ENCODE peak calls at places on chromosomes 5 and 9, in five cellular contexts. K is heart right ventricle, N is astrocyte of the spinal cord, Y is cardiac fibroblast, A is lower lobe of right lung. Q is an unnamed sample.

GRCh38 chr5:151601376-151601775 is 10.2 kb upstream of the FAT2 start:
- DNase-seq in K (no peak), A (no peak), N (no peak), Y (no peak), Q (no peak)

GRCh38 chr5:11494340-11494739 is 409.9 kb downstream of the CTNND2 start:
- DNase-seq in K (no peak), A (no peak), N (peak; percentile 13), Y (peak; percentile 9), Q (no peak)

GRCh38 chr9:6680797-6681146 is 35.2 kb upstream of the GLDC start:
- DNase-seq in A (peak; percentile 84), N (no peak), K (peak; percentile 68), Y (no peak), Q (peak; percentile 79)

GRCh38 chr5:151094054-151094858 is 13.4 kb upstream of the TNIP1 start:
- DNase-seq in K (no peak), Y (peak; percentile 87), N (no peak), A (no peak), Q (no peak)

GRCh38 chr9:35935261-35935660 is 22.7 kb downstream of the OR2S2 start:
- DNase-seq in Y (peak; percentile 78), N (no peak), A (no peak), K (no peak), Q (no peak)

GRCh38 chr9:87372401-87372851 is 125.2 kb upstream of the DAPK1 start:
- DNase-seq in N (no peak), K (no peak), Y (no peak), A (no peak), Q (no peak)

GRCh38 chr9:134887686-134888602 is 7.3 kb downstream of the FCN2 start:
- DNase-seq in Y (no peak), A (peak; percentile 29), K (no peak), N (no peak), Q (no peak)

GRCh38 chr9:127651697-127652610 is 39.9 kb downstream of the STXBP1 start:
- DNase-seq in K (no peak), A (no peak), N (no peak), Y (no peak), Q (no peak)

GRCh38 chr5:152274206-152274605 is 130.9 kb downstream of the NMUR2 start:
- DNase-seq in K (no peak), A (no peak), Y (no peak), N (no peak), Q (no peak)

GRCh38 chr5:120817044-120817985 is 353.2 kb downstream of the PRR16 start:
- DNase-seq in Y (peak; percentile 51), K (no peak), N (peak; percentile 26), A (no peak), Q (peak; percentile 43)
- TF ChIP-seq CTCF in Y (peak; percentile 67), K (peak; percentile 24), N (peak; percentile 60), A (peak; percentile 13), Q (peak; percentile 27)

DNA sequence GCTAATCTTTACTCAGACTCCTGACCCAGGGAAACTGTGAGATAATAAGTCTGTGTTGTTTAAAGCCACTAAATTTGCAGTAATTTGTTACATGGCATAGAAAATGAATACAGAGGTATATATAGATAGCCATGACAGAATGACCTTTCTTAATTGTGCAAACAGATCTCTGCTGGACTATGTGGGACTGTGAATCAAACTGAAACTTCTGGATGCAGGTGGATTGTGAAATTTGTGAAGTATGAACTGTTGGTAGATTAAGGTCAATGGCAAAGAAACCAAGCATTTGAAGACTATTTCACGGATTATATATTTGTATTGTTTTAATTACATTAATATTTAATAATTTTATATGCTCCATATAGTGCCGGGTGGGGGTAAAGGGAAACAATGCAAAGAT is 52.2 kb upstream of the GPR151 start:
- DNase-seq in N (no peak), Y (no peak), A (no peak), K (no peak), Q (no peak)
- H3K4me3 ChIP-seq in N (no peak overlapping the region), Y (no peak overlapping the region), A (no peak overlapping the region), K (no peak overlapping the region), Q (no peak overlapping the region)

DNA sequence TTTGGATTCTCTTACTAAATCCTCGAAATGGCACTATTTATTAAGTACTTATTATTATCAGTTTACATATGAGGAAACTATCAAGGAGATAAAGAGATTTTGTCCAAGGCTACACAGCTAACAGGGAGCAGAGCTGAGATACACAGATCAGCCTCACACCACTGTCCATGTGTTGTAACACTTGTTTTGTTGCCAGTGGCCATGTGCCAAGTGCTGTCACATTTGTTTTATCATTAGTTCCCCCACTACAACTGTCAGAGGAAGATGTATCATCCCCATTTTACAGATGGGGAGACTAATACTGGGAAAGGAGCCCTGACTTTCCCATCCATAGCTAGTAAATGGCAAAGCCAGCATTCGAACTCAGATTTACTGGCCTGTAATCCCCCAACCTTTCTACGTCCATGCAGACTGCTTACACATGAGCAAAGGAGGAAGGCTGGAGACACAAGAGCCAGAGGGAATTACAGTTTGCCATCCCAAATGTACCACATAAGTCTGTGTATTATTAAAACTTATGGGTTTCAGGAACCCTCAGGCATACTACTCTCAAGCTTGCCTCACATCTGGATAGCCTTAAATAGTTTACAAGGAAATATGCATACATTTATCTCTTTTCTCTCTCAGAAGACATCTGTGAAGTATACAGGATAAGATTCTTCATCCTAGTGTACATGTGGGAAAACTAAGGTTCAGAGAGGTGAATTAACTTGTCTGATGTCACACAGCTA is 25.1 kb downstream of the PAPPA start:
- DNase-seq in Y (peak; percentile 56), N (no peak), K (no peak), A (no peak), Q (no peak)
- TF ChIP-seq CTCF in Y (no peak), N (no peak), K (no peak), A (no peak), Q (no peak)

GRCh38 chr9:95508968-95509850 is 7.6 kb downstream of the PTCH1 start:
- DNase-seq in Y (peak; percentile 88), K (peak; percentile 79), N (peak; percentile 94), A (peak; percentile 81), Q (peak; percentile 80)
- H3K4me3 ChIP-seq in Y (peak overlapping the region; percentile 82), K (peak overlapping the region; percentile 81), N (peak overlapping the region; percentile 77), A (peak overlapping the region; percentile 86), Q (peak overlapping the region; percentile 63)

DNA sequence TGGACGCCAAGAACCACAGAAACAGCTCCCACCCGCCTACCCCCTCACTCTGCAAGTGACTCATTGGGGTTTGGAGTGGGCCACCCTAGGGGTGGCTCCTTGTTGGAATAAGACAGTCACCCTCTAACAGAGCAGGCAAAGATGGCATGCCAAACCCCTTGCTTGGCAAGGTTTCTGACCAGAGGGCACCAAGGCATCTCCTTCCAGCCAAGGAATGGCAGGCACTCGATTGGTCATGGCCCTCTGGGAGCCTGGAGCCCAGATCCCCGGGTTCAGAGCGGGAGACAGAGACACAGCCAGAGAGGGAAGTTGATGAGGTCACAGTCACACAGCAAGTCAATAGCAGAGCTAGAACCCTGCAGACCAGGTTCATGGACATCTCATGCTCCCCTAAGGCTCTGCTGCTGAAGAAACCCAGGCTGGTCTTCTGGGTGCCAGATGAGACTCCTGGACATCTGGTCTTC is 23.1 kb upstream of the KIF12 start:
- DNase-seq in N (no peak), Y (no peak), A (no peak), K (no peak), Q (no peak)
- TF ChIP-seq CTCF in N (no peak), Y (no peak), A (no peak), K (no peak), Q (no peak)